ENCODE peak calls at places on chromosomes 11 and 22, in ten cellular contexts. M is sigmoid colon, I is NB4, V is psoas muscle, N is SJSA1, G is tibial nerve, R is mesenchymal stem cell, J is A549, U is right atrium auricular region, F is H1. T is an unnamed sample.

GRCh38 chr11:74397531-74398243 is 546 bp downstream of the PGM2L1 start:
- DNase-seq in V (no peak), U (no peak), I (peak; percentile 57), J (peak; percentile 72), N (peak; percentile 23), M (no peak), R (peak; percentile 40), G (no peak), F (no peak), T (no peak)

GRCh38 chr11:129117595-129118350 is 74.4 kb downstream of the ARHGAP32 start:
- DNase-seq in J (peak; percentile 74), M (no peak), V (no peak), F (no peak), G (peak; percentile 67), U (no peak), I (peak; percentile 74), R (peak; percentile 74), N (peak; percentile 49), T (no peak)

GRCh38 chr11:65150513-65151271 is 16.4 kb upstream of the SYVN1 start:
- DNase-seq in N (peak; percentile 98), I (peak; percentile 93), V (peak; percentile 98), M (peak; percentile 90), J (peak; percentile 89), F (no peak), G (peak; percentile 68), R (peak; percentile 93), U (peak; percentile 94), T (peak; percentile 93)

GRCh38 chr22:44721206-44721605 is 19.2 kb downstream of the PRR5 start:
- DNase-seq in G (no peak), J (no peak), N (no peak), R (no peak), F (no peak), V (no peak), I (peak; percentile 55), M (no peak), U (no peak), T (no peak)

GRCh38 chr22:22977479-22978200 is 90.0 kb downstream of the IGLL5 start:
- DNase-seq in N (no peak), U (no peak), M (no peak), J (no peak), R (no peak), V (no peak), G (no peak), F (no peak), I (no peak), T (no peak)

GRCh38 chr11:9969068-9969467 is 305.2 kb downstream of the SWAP70 start:
- DNase-seq in G (no peak), I (no peak), U (no peak), N (no peak), R (no peak), M (no peak), V (no peak), J (peak; percentile 11), F (no peak), T (no peak)

GRCh38 chr11:114605370-114605769 is 9.8 kb upstream of the NXPE4 start:
- DNase-seq in G (no peak), V (no peak), I (no peak), U (no peak), R (no peak), F (no peak), J (no peak), M (no peak), N (no peak), T (peak; percentile 70)

GRCh38 chr11:121570453-121570852 is 117.7 kb upstream of the SORL1-AS1 start:
- DNase-seq in V (no peak), N (no peak), J (no peak), F (no peak), U (no peak), I (no peak), R (no peak), M (no peak), G (no peak), T (no peak)

GRCh38 chr11:8652140-8652539 is 30.3 kb downstream of the TRIM66 start:
- DNase-seq in G (peak; percentile 58), J (peak; percentile 55), N (no peak), F (no peak), I (no peak), V (no peak), U (no peak), R (peak; percentile 89), M (no peak), T (no peak)

GRCh38 chr11:106152013-106152412 is 74.6 kb downstream of the AASDHPPT start:
- DNase-seq in V (no peak), N (no peak), I (no peak), G (no peak), R (peak; percentile 13), M (no peak), J (no peak), F (no peak), U (no peak), T (no peak)

GRCh38 chr11:106156290-106156937 is 79.0 kb downstream of the AASDHPPT start:
- DNase-seq in G (no peak), F (no peak), U (no peak), I (peak; percentile 54), M (peak; percentile 67), V (no peak), R (peak; percentile 89), N (no peak), J (peak; percentile 47), T (no peak)

GRCh38 chr11:106152824-106153223 is 75.4 kb downstream of the AASDHPPT start:
- DNase-seq in U (no peak), V (no peak), J (no peak), M (no peak), R (peak; percentile 59), I (no peak), G (no peak), F (no peak), N (no peak), T (no peak)
- H3K4me3 ChIP-seq in U (no peak overlapping the region), V (no peak overlapping the region), J (no peak overlapping the region), M (no peak overlapping the region), R (no peak overlapping the region), I (no peak overlapping the region), G (no peak overlapping the region), F (no peak overlapping the region), N (no peak overlapping the region), T (no peak overlapping the region)

GRCh38 chr11:577611-577894 is 1.3 kb downstream of the PHRF1 start:
- DNase-seq in U (no peak), R (no peak), M (no peak), J (no peak), I (no peak), N (no peak), F (no peak), G (no peak), V (no peak), T (no peak)
- H3K4me3 ChIP-seq in U (peak overlapping the region; percentile 87), R (peak overlapping the region; percentile 82), M (no peak overlapping the region), J (peak overlapping the region; percentile 91), I (peak overlapping the region; percentile 81), N (peak overlapping the region; percentile 78), F (peak overlapping the region; percentile 89), G (peak overlapping the region; percentile 58), V (peak overlapping the region; percentile 98), T (peak overlapping the region; percentile 72)

GRCh38 chr11:2305862-2306823 is 4.3 kb downstream of the TSPAN32 start:
- DNase-seq in V (peak; percentile 82), F (no peak), J (no peak), R (peak; percentile 60), N (peak; percentile 97), M (peak; percentile 97), U (peak; percentile 71), G (peak; percentile 87), I (peak; percentile 51), T (no peak)
- H3K4me3 ChIP-seq in V (no peak overlapping the region), F (no peak overlapping the region), J (no peak overlapping the region), R (no peak overlapping the region), N (no peak overlapping the region), M (no peak overlapping the region), U (no peak overlapping the region), G (no peak overlapping the region), I (peak overlapping the region; percentile 56), T (peak overlapping the region; percentile 28)

DNA sequence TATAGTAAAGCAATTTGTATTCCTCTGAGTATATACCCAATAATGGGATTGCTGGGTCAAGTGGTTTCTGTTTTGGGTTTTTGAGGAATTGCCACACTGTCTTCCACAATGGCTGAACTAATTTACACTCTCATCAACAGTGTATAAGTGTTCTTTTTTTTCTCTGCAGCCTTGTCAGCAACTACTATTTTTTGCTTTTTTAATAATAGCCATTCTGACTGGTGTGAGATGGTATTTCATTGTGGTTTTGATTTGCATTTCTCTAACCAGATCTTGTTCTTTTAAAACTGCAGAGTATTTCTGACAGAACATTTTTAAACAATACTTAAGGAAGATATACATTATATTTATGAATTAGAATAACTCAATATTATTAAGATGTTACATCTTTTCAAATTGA is 1140.5 kb upstream of the CNTN5 start:
- DNase-seq in M (no peak), N (no peak), I (no peak), J (no peak), R (no peak), G (no peak), F (no peak), U (no peak), V (no peak), T (no peak)
- H3K4me3 ChIP-seq in M (no peak overlapping the region), N (no peak overlapping the region), I (no peak overlapping the region), J (no peak overlapping the region), R (no peak overlapping the region), G (no peak overlapping the region), F (no peak overlapping the region), U (no peak overlapping the region), V (no peak overlapping the region), T (no peak overlapping the region)

DNA sequence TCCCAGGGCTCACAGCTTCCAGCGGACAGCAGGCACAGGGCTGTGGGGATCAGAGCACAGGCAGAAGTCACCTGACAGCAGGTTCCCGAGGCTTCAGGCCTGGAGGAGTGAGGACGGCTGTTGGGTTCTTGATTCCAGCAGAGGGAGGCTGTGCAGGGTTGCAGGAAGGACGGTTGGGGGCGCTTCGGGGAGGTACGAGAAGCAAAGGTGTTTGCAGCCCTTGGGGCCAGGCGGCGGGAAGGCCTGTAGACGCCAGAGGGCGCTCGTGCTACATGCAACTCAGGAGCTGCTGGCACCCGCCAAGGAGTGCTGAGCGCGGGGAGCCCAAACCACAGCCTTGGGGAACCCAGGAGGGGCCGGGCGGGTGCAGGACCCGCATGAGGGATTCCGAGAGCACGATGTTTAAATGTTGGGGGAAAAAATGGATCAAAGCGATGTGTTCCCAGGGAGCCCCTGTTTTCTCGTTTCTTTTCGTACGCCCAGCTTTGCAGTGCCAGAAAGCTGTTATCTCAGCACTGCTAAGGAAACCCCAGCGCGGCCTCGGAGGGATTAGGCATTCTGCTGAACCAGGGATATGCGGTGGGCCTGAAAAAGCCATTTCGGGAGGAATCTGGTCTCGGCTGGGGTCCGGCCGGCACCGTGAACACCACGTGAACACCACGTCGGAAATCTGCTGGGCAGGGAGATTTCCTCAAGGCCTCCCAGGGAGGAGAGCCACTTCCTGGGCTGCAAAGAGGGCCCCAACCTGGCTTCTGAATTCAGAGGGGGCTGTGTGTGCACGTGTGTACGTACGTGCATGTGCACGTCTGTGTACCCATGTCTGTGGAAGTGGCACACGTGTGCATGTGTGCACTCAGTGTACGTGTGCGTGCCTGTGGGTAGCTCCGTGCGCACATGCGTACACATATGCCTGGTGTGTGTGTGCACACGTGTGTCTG is 88.2 kb downstream of the KCNQ1 start:
- DNase-seq in R (peak; percentile 87), F (peak; percentile 96), M (peak; percentile 95), U (peak; percentile 89), J (peak; percentile 95), N (peak; percentile 96), V (peak; percentile 95), G (peak; percentile 89), I (peak; percentile 94), T (peak; percentile 97)
- H3K4me3 ChIP-seq in R (no peak overlapping the region), F (no peak overlapping the region), M (no peak overlapping the region), U (no peak overlapping the region), J (no peak overlapping the region), N (peak overlapping the region; percentile 0), V (peak overlapping the region; percentile 53), G (no peak overlapping the region), I (peak overlapping the region; percentile 41), T (peak overlapping the region; percentile 44)

T was measured in esophagus muscularis mucosa.